ENCODE peak calls at places on chromosomes 11 and 22, in eight cellular contexts. One of them, this sample, is unnamed. For H3K4me1, the result is how much of the 10 kb centered on the place peaks cover.

GRCh38 chr11:64318694-64319420 is 936 bp downstream of the PRDX5 start:
- DNase-seq in body of pancreas: peak
- DNase-seq in A549: no peak
- DNase-seq in lower lobe of right lung: no peak
- DNase-seq in IMR-90: no peak
- DNase-seq in fibroblast of lung: no peak
- DNase-seq in HAP-1: no peak
- DNase-seq in PC-3: no peak
- DNase-seq in this sample: no peak

GRCh38 chr22:37485006-37485713 is 1.0 kb downstream of the MFNG start:
- DNase-seq in body of pancreas: no peak
- DNase-seq in A549: no peak
- DNase-seq in lower lobe of right lung: peak
- DNase-seq in IMR-90: no peak
- DNase-seq in fibroblast of lung: no peak
- DNase-seq in HAP-1: no peak
- DNase-seq in PC-3: no peak
- DNase-seq in this sample: peak

GRCh38 chr11:61918251-61919112 is 1.1 kb upstream of the RAB3IL1 start:
- DNase-seq in body of pancreas: no peak
- DNase-seq in A549: no peak
- DNase-seq in lower lobe of right lung: no peak
- DNase-seq in IMR-90: no peak
- DNase-seq in fibroblast of lung: peak
- DNase-seq in HAP-1: no peak
- DNase-seq in PC-3: no peak
- DNase-seq in this sample: no peak

GRCh38 chr11:95134491-95134890 is 44.8 kb downstream of the ENDOD1 start:
- DNase-seq in body of pancreas: peak
- DNase-seq in A549: peak
- DNase-seq in lower lobe of right lung: no peak
- DNase-seq in IMR-90: peak
- DNase-seq in fibroblast of lung: peak
- DNase-seq in HAP-1: no peak
- DNase-seq in PC-3: peak
- DNase-seq in this sample: no peak

GRCh38 chr11:61914471-61915171 is 2.7 kb downstream of the RAB3IL1 start:
- DNase-seq in body of pancreas: no peak
- DNase-seq in A549: no peak
- DNase-seq in lower lobe of right lung: no peak
- DNase-seq in IMR-90: no peak
- DNase-seq in fibroblast of lung: no peak
- DNase-seq in HAP-1: no peak
- DNase-seq in PC-3: no peak
- DNase-seq in this sample: no peak

GRCh38 chr11:73705053-73705452 is 55.8 kb downstream of the RAB6A start:
- DNase-seq in body of pancreas: no peak
- DNase-seq in A549: no peak
- DNase-seq in lower lobe of right lung: no peak
- DNase-seq in IMR-90: no peak
- DNase-seq in fibroblast of lung: no peak
- DNase-seq in HAP-1: no peak
- DNase-seq in PC-3: no peak
- DNase-seq in this sample: no peak

GRCh38 chr22:27416553-27417427 is 384.8 kb downstream of the MN1 start:
- DNase-seq in body of pancreas: peak
- DNase-seq in A549: peak
- DNase-seq in lower lobe of right lung: no peak
- DNase-seq in IMR-90: peak
- DNase-seq in fibroblast of lung: peak
- DNase-seq in HAP-1: no peak
- DNase-seq in PC-3: peak
- DNase-seq in this sample: no peak

GRCh38 chr11:121426476-121427454 is 25.3 kb upstream of the SORL1 start:
- DNase-seq in body of pancreas: peak
- DNase-seq in A549: no peak
- DNase-seq in lower lobe of right lung: peak
- DNase-seq in IMR-90: no peak
- DNase-seq in fibroblast of lung: no peak
- DNase-seq in HAP-1: no peak
- DNase-seq in PC-3: peak
- DNase-seq in this sample: peak

GRCh38 chr11:17934194-17934593 is 78.7 kb downstream of the SERGEF start:
- DNase-seq in body of pancreas: no peak
- DNase-seq in A549: no peak
- DNase-seq in lower lobe of right lung: no peak
- DNase-seq in IMR-90: no peak
- DNase-seq in fibroblast of lung: no peak
- DNase-seq in HAP-1: no peak
- DNase-seq in PC-3: no peak
- DNase-seq in this sample: no peak

GRCh38 chr11:11584446-11584810 is 37.4 kb downstream of the GALNT18 start:
- DNase-seq in body of pancreas: no peak
- DNase-seq in A549: peak
- DNase-seq in lower lobe of right lung: no peak
- DNase-seq in IMR-90: peak
- DNase-seq in fibroblast of lung: peak
- DNase-seq in HAP-1: no peak
- DNase-seq in PC-3: peak
- DNase-seq in this sample: peak

GRCh38 chr11:117730256-117730800 is 66.7 kb downstream of the DSCAML1 start:
- DNase-seq in body of pancreas: no peak
- DNase-seq in A549: no peak
- DNase-seq in lower lobe of right lung: no peak
- DNase-seq in IMR-90: no peak
- DNase-seq in fibroblast of lung: no peak
- DNase-seq in HAP-1: no peak
- DNase-seq in PC-3: no peak
- DNase-seq in this sample: no peak

GRCh38 chr11:110091995-110092576 is 1.1 kb upstream of the ZC3H12C start:
- DNase-seq in body of pancreas: no peak
- DNase-seq in A549: no peak
- DNase-seq in lower lobe of right lung: no peak
- DNase-seq in IMR-90: no peak
- DNase-seq in fibroblast of lung: peak
- DNase-seq in HAP-1: peak
- DNase-seq in PC-3: peak
- DNase-seq in this sample: no peak

GRCh38 chr11:74844072-74844471 is 95.4 kb downstream of the RNF169 start:
- DNase-seq in body of pancreas: no peak
- DNase-seq in A549: no peak
- DNase-seq in lower lobe of right lung: peak
- DNase-seq in IMR-90: no peak
- DNase-seq in fibroblast of lung: no peak
- DNase-seq in HAP-1: no peak
- DNase-seq in PC-3: no peak
- DNase-seq in this sample: no peak

GRCh38 chr11:22432331-22433065 is 94.3 kb downstream of the SLC17A6 start:
- DNase-seq in body of pancreas: peak
- DNase-seq in A549: no peak
- DNase-seq in lower lobe of right lung: no peak
- DNase-seq in IMR-90: peak
- DNase-seq in fibroblast of lung: peak
- DNase-seq in HAP-1: no peak
- DNase-seq in PC-3: no peak
- DNase-seq in this sample: peak

GRCh38 chr22:48581206-48581766 is 1246.4 kb downstream of the BRD1 start:
- DNase-seq in body of pancreas: no peak
- DNase-seq in A549: no peak
- DNase-seq in lower lobe of right lung: peak
- DNase-seq in IMR-90: no peak
- DNase-seq in fibroblast of lung: no peak
- DNase-seq in HAP-1: no peak
- DNase-seq in PC-3: no peak
- DNase-seq in this sample: no peak

GRCh38 chr11:130738618-130739017 is 177.7 kb downstream of the SNX19 start:
- DNase-seq in body of pancreas: no peak
- DNase-seq in A549: no peak
- DNase-seq in lower lobe of right lung: no peak
- DNase-seq in IMR-90: peak
- DNase-seq in fibroblast of lung: peak
- DNase-seq in HAP-1: no peak
- DNase-seq in PC-3: peak
- DNase-seq in this sample: no peak

DNA sequence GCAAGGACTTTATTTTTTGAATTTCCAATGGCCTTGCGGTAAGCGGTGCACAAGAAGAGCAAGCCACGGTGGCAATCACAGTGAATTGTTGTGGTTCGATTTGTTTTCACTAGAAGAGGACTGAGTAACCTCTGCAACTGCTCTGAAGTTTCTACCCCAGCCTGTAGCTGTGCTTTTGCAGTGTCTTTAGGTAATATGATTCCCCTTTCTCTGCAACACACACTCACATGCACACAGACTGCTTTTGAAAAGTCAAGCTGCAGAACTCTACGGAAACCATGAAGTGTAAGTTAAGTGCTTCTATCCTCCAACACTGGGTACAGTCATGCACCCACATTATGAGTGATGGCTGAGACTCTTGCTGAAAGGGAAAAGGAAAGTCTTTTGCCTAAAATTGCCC is 38.4 kb downstream of the CD44 start:
- DNase-seq in body of pancreas: no peak
- DNase-seq in A549: no peak
- DNase-seq in lower lobe of right lung: no peak
- DNase-seq in IMR-90: peak
- DNase-seq in fibroblast of lung: peak
- DNase-seq in HAP-1: no peak
- DNase-seq in PC-3: no peak
- DNase-seq in this sample: no peak
- H3K4me1 ChIP-seq in body of pancreas: under half
- H3K4me1 ChIP-seq in A549: half or more
- H3K4me1 ChIP-seq in lower lobe of right lung: half or more
- H3K4me1 ChIP-seq in IMR-90: under half
- H3K4me1 ChIP-seq in fibroblast of lung: half or more
- H3K4me1 ChIP-seq in HAP-1: under half
- H3K4me1 ChIP-seq in PC-3: half or more
- H3K4me1 ChIP-seq in this sample: under half

DNA sequence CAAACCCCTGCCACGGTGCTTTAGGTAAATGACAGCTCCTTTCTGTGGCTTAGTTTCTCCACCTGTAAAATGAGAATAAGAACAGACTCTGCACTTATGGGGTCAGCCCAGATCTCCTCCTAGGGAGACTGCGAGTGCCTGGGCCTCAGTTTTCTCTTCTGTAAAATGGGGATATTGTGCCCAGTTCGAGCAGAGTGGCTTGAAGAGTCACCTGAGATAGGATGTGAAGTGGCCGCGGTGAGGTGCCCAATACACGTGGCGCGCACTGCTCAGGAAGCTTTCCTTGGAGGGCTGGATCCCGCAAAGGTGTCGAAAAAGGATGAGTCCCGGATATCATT is 467 bp upstream of the EMID1 start:
- DNase-seq in body of pancreas: peak
- DNase-seq in A549: no peak
- DNase-seq in lower lobe of right lung: no peak
- DNase-seq in IMR-90: no peak
- DNase-seq in fibroblast of lung: no peak
- DNase-seq in HAP-1: no peak
- DNase-seq in PC-3: no peak
- DNase-seq in this sample: no peak
- H3K4me3 ChIP-seq in body of pancreas: no peak
- H3K4me3 ChIP-seq in A549: peak
- H3K4me3 ChIP-seq in lower lobe of right lung: peak
- H3K4me3 ChIP-seq in IMR-90: peak
- H3K4me3 ChIP-seq in fibroblast of lung: no peak
- H3K4me3 ChIP-seq in HAP-1: peak
- H3K4me3 ChIP-seq in PC-3: peak
- H3K4me3 ChIP-seq in this sample: peak

GRCh38 chr22:21449531-21450319 is 17.5 kb upstream of the TMEM191C start:
- DNase-seq in body of pancreas: no peak
- DNase-seq in A549: no peak
- DNase-seq in lower lobe of right lung: peak
- DNase-seq in IMR-90: peak
- DNase-seq in fibroblast of lung: peak
- DNase-seq in HAP-1: no peak
- DNase-seq in PC-3: no peak
- DNase-seq in this sample: peak

GRCh38 chr22:21446827-21447690 is 20.1 kb upstream of the TMEM191C start:
- DNase-seq in body of pancreas: no peak
- DNase-seq in A549: no peak
- DNase-seq in lower lobe of right lung: peak
- DNase-seq in IMR-90: no peak
- DNase-seq in fibroblast of lung: no peak
- DNase-seq in HAP-1: no peak
- DNase-seq in PC-3: no peak
- DNase-seq in this sample: peak

GRCh38 chr22:21450320-21450831 is 16.8 kb upstream of the TMEM191C start:
- DNase-seq in body of pancreas: no peak
- DNase-seq in A549: no peak
- DNase-seq in lower lobe of right lung: peak
- DNase-seq in IMR-90: no peak
- DNase-seq in fibroblast of lung: no peak
- DNase-seq in HAP-1: no peak
- DNase-seq in PC-3: no peak
- DNase-seq in this sample: peak

GRCh38 chr22:21447694-21448402 is 19.3 kb upstream of the TMEM191C start:
- DNase-seq in body of pancreas: peak
- DNase-seq in A549: peak
- DNase-seq in lower lobe of right lung: peak
- DNase-seq in IMR-90: no peak
- DNase-seq in fibroblast of lung: no peak
- DNase-seq in HAP-1: no peak
- DNase-seq in PC-3: no peak
- DNase-seq in this sample: peak

DNA sequence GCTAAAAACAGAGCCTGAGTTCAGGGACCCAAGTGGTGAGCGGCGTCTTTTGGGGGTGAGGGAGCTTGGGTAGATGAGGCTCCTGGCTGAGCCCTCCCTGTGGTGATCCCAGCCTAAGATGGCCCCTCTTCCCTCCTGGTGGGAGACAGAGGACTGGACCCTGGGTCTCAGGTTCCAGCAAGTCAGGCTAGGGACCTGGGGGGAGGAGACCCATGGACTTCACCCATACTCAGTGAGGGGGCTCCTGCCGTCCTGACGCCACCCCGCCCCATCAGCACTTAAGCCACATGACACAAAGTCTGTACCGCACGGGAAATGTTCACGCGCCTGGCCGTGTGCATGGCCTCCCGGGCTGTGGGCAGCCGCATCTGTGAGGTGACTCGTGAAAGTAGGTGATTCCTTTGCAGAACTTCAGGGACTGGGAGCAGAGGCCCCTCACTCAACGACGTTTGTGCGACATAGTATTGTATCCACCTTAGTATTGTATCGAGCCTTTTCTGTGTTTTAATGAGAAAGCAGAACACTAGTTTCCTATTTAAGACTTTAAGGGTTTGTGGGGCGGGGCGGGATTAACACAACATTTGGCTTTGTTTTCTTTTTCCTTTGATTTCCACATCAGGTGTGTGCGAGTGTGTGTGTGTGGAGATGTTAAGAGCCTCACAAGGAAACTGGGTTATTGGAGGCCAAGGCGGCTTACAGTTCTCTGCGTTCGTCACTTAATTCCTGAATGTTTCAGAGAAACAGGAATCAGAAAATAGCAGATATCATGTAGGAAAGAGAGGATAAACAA is 18.4 kb upstream of the TMEM191C start:
- DNase-seq in body of pancreas: peak
- DNase-seq in A549: no peak
- DNase-seq in lower lobe of right lung: peak
- DNase-seq in IMR-90: no peak
- DNase-seq in fibroblast of lung: no peak
- DNase-seq in HAP-1: no peak
- DNase-seq in PC-3: no peak
- DNase-seq in this sample: no peak
- H3K4me1 ChIP-seq in body of pancreas: under half
- H3K4me1 ChIP-seq in A549: under half
- H3K4me1 ChIP-seq in lower lobe of right lung: under half
- H3K4me1 ChIP-seq in IMR-90: under half
- H3K4me1 ChIP-seq in fibroblast of lung: under half
- H3K4me1 ChIP-seq in HAP-1: under half
- H3K4me1 ChIP-seq in PC-3: under half
- H3K4me1 ChIP-seq in this sample: under half

GRCh38 chr22:49964136-49964492 is 3.5 kb downstream of the PIM3 start:
- DNase-seq in body of pancreas: no peak
- DNase-seq in A549: no peak
- DNase-seq in lower lobe of right lung: peak
- DNase-seq in IMR-90: no peak
- DNase-seq in fibroblast of lung: no peak
- DNase-seq in HAP-1: no peak
- DNase-seq in PC-3: no peak
- DNase-seq in this sample: peak
- H3K4me3 ChIP-seq in body of pancreas: no peak
- H3K4me3 ChIP-seq in A549: no peak
- H3K4me3 ChIP-seq in lower lobe of right lung: peak
- H3K4me3 ChIP-seq in IMR-90: no peak
- H3K4me3 ChIP-seq in fibroblast of lung: no peak
- H3K4me3 ChIP-seq in HAP-1: no peak
- H3K4me3 ChIP-seq in PC-3: no peak
- H3K4me3 ChIP-seq in this sample: peak